ENCODE peak calls at places on chromosomes 4 and X, in five cellular contexts. X is H1, L is GM12892, Z is GM12878, P is SK-N-SH. W is an unnamed sample.

GRCh38 chr4:124685851-124686250 is 26.7 kb downstream of the ANKRD50 start:
- DNase-seq in X (no peak), L (no peak), Z (no peak), P (no peak), W (no peak)

GRCh38 chr4:101307901-101308300 is 39.4 kb downstream of the PPP3CA start:
- DNase-seq in X (no peak), L (no peak), Z (no peak), P (no peak), W (no peak)

GRCh38 chr4:106095408-106095807 is 200.1 kb downstream of the NPNT start:
- DNase-seq in X (no peak), L (no peak), Z (no peak), P (no peak), W (no peak)

GRCh38 chr4:126992910-126993309 is 639.8 kb upstream of the INTU start:
- DNase-seq in X (no peak), L (no peak), Z (no peak), P (no peak), W (no peak)

GRCh38 chrX:68114573-68115199 is 318.6 kb downstream of the OPHN1 start:
- DNase-seq in X (no peak), L (no peak), Z (no peak), P (no peak), W (no peak)

GRCh38 chrX:150164971-150165605 is 198.0 kb upstream of the MAMLD1 start:
- DNase-seq in X (no peak), L (no peak), Z (no peak), P (no peak), W (no peak)

GRCh38 chr4:23373269-23373668 is 516.6 kb downstream of the PPARGC1A start:
- DNase-seq in X (no peak), L (no peak), Z (no peak), P (no peak), W (no peak)

GRCh38 chr4:14906805-14907204 is 95.5 kb upstream of the CPEB2 start:
- DNase-seq in X (no peak), L (no peak), Z (no peak), P (no peak), W (no peak)

GRCh38 chr4:25654971-25655963 is at the start of gene SLC34A2:
- DNase-seq in X (peak), L (no peak), Z (no peak), P (peak), W (peak)

GRCh38 chr4:153161599-153161971 is 42.7 kb upstream of the TRIM2 start:
- DNase-seq in X (no peak), L (no peak), Z (no peak), P (no peak), W (no peak)

GRCh38 chr4:73870260-73870659 is 1.1 kb downstream of the CXCL1 start:
- DNase-seq in X (no peak), L (no peak), Z (no peak), P (no peak), W (no peak)

GRCh38 chr4:185542626-185543336 is 7.5 kb upstream of the PDLIM3 start:
- DNase-seq in X (no peak), L (no peak), Z (no peak), P (no peak), W (no peak)

GRCh38 chrX:52923781-52924241 is 26.7 kb downstream of the FAM156B start:
- DNase-seq in X (no peak), L (no peak), Z (peak), P (no peak), W (no peak)

DNA sequence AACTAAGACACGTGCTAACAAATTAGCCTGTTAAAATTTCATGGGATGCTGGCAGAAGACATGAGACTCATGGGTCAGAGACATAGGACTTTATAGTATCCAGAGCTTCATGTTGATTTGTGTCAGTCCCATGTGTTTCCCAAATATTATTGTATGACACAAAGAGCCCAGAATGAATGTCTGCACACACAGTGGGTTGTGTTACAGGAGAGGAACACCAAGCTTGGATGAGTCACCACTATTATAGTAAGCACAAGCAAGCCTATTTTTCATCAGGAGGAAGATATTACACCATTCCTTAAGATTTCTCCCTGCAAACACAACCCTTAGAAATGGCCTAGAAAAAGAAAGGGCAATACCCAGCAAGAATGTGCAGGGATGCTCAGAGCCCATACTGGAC is 15.4 kb downstream of the BBS12 start:
- DNase-seq in X (no peak), L (no peak), Z (no peak), P (no peak), W (no peak)
- TF ChIP-seq TAF1 in X (no peak), L (no peak), Z (no peak), P (no peak), W (no peak)

GRCh38 chrX:110440016-110440805 is 81.6 kb downstream of the RTL9 start:
- DNase-seq in X (no peak), L (no peak), Z (no peak), P (no peak), W (no peak)

GRCh38 chrX:110437686-110438085 is 79.0 kb downstream of the RTL9 start:
- DNase-seq in X (no peak), L (no peak), Z (no peak), P (no peak), W (no peak)

GRCh38 chrX:110444996-110445395 is 86.3 kb downstream of the RTL9 start:
- DNase-seq in X (no peak), L (no peak), Z (no peak), P (no peak), W (no peak)

GRCh38 chrX:110448459-110448858 is 89.8 kb downstream of the RTL9 start:
- DNase-seq in X (no peak), L (no peak), Z (no peak), P (no peak), W (no peak)

DNA sequence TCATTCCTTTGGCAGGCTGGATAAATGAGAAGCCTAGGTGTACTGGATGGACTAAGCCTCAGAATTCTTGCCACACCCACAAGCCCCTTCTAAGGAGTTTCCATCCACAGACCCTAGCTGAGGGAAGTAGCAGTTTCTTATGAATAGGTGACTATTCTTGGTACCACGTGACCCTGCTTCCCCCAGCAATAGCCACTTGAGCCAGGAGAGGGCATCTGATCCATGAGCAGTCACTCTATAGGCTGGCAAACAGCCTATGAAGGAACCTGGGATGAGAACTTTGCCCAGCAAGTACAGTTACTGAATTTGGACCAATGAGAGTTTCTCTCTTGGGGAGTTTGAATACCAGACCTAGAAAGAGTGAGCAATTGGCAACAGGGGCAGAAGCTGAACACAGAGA is 84.0 kb downstream of the RTL9 start:
- DNase-seq in X (no peak), L (no peak), Z (no peak), P (peak), W (peak)
- TF ChIP-seq TAF1 in X (no peak), L (no peak), Z (no peak), P (no peak), W (no peak)

GRCh38 chr4:1378559-1379231 is 27.5 kb downstream of the NKX1-1 start:
- DNase-seq in X (no peak), L (no peak), Z (no peak), P (no peak), W (no peak)

GRCh38 chr4:1379801-1380331 is 26.4 kb downstream of the NKX1-1 start:
- DNase-seq in X (no peak), L (no peak), Z (no peak), P (no peak), W (no peak)

GRCh38 chr4:1377606-1378261 is 28.5 kb downstream of the NKX1-1 start:
- DNase-seq in X (no peak), L (no peak), Z (no peak), P (no peak), W (no peak)

GRCh38 chr4:1380368-1381151 is 25.7 kb downstream of the NKX1-1 start:
- DNase-seq in X (no peak), L (no peak), Z (no peak), P (no peak), W (no peak)

GRCh38 chr4:1379351-1379781 is 26.9 kb downstream of the NKX1-1 start:
- DNase-seq in X (no peak), L (no peak), Z (no peak), P (no peak), W (no peak)
- TF ChIP-seq TAF1 in X (no peak), L (no peak), Z (no peak), P (no peak), W (no peak)

GRCh38 chr4:108783666-108784463 is 21.0 kb upstream of the ETNPPL start:
- DNase-seq in X (no peak), L (no peak), Z (no peak), P (no peak), W (no peak)
- TF ChIP-seq TAF1 in X (no peak), L (no peak), Z (no peak), P (no peak), W (no peak)

GRCh38 chrX:133859860-133860259 is 125.5 kb downstream of the GPC3 start:
- DNase-seq in X (no peak), L (no peak), Z (no peak), P (no peak), W (no peak)
- TF ChIP-seq TAF1 in X (no peak), L (no peak), Z (no peak), P (no peak), W (no peak)

DNA sequence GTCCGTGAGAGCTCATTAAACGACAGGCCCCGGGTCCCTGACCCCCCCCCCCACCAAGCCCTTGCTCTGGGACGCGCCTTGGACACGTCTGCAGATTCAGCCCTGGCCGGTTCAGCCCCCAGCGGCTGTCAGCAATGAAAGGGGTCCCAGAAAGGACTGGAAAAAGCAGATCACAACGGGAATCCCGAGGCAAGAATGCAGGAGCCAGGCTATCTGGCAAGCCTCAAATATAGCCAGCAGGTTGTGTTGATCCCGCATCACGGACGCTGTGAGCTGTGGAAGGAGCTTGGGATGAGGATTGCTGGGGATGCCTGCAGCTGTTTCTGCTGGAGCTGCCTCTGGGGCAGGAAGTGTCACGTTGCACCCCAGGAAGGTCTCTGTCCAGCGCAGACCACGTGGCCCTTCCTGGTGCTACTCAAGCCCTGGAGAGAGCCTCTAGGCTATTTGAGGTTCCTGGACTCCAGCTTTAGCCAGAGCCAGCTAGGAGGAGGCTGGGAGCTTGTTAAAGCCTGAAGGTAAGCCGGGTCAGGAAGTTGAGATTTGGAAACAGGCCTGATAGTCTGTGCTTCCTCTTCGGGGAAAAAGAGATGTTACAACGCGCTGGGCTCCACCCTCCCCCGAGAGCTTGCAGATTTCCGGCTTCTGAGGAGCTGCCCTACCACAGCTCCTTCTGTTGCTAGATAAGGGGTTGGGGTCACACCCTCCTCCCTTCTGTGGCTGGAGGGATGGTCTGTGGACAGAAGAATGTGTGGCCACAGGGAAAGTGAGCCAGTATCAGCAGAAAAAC is 19.3 kb upstream of the CSF2RA start:
- DNase-seq in X (no peak), L (no peak), Z (peak), P (no peak), W (no peak)
- TF ChIP-seq TAF1 in X (peak), L (no peak), Z (no peak), P (no peak), W (no peak)

DNA sequence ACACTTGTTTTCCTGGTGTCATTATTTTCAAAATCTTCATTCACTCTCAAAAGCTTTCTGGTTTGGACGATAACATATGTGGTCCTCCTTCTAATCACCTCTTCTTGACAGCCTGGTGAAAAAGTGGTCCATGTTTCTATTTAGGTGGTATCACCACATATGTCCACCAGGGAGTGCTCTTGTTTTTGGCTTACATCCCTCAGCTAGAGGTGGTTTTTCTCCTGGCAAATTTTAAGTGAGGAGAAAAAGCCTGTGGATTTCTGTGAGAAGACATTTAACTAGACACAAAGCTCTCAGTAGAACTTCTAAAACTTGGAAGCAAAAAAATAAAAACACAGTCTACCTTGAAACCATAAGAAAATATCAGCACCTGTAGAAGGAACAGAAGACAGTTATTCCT is 58.0 kb upstream of the FRMPD4 start:
- DNase-seq in X (no peak), L (no peak), Z (no peak), P (peak), W (peak)
- TF ChIP-seq TAF1 in X (no peak), L (no peak), Z (no peak), P (no peak), W (no peak)

GRCh38 chrX:130296743-130297142 is 28.0 kb upstream of the ZNF280C start:
- DNase-seq in X (no peak), L (no peak), Z (no peak), P (no peak), W (no peak)
- TF ChIP-seq TAF1 in X (no peak), L (no peak), Z (no peak), P (no peak), W (no peak)